ENCODE peak calls at places on chromosomes 4 and X, in nine cellular contexts. F, X, O, S, C, Q, D, I and P are unnamed samples.

GRCh38 chr4:87974856-87975462 is 555 bp upstream of the SPP1 start:
- DNase-seq in F (peak), I (no peak), Q (no peak), X (no peak), C (peak), O (no peak), S (no peak), D (no peak), P (no peak)

GRCh38 chrX:57906790-57907189 is 3.5 kb downstream of the ZXDA start:
- DNase-seq in I (no peak), F (no peak), X (no peak), O (no peak), Q (no peak), D (no peak), S (no peak), C (peak), P (no peak)

GRCh38 chrX:136850441-136851175 is 29.9 kb downstream of the RBMX start:
- DNase-seq in C (no peak), O (no peak), X (no peak), Q (no peak), D (no peak), S (no peak), F (no peak), I (no peak), P (no peak)

GRCh38 chr4:77310931-77311330 is 153.9 kb downstream of the CCNG2 start:
- DNase-seq in S (no peak), F (no peak), X (no peak), D (no peak), Q (no peak), O (no peak), I (no peak), C (peak), P (no peak)

GRCh38 chr4:86221076-86221475 is 138.8 kb downstream of the MAPK10 start:
- DNase-seq in X (no peak), S (no peak), C (peak), O (no peak), D (no peak), Q (no peak), F (no peak), I (no peak), P (no peak)

GRCh38 chr4:185573651-185574199 is 38.4 kb upstream of the PDLIM3 start:
- DNase-seq in F (peak), X (no peak), O (no peak), S (peak), I (peak), C (peak), Q (peak), D (no peak), P (no peak)

GRCh38 chr4:112170451-112170993 is 25.3 kb downstream of the FAM241A start:
- DNase-seq in Q (no peak), S (no peak), D (no peak), X (no peak), F (no peak), I (peak), C (peak), O (no peak), P (no peak)

GRCh38 chr4:108483077-108483476 is 137.3 kb upstream of the RPL34 start:
- DNase-seq in O (no peak), X (no peak), I (no peak), F (no peak), D (no peak), C (peak), S (no peak), Q (no peak), P (no peak)

GRCh38 chr4:149161247-149161646 is 654.4 kb downstream of the IQCM start:
- DNase-seq in S (no peak), Q (no peak), X (no peak), O (no peak), D (no peak), I (no peak), F (no peak), C (peak), P (no peak)

GRCh38 chr4:173748353-173748752 is 218.3 kb upstream of the HAND2 start:
- DNase-seq in F (peak), O (no peak), Q (no peak), C (no peak), D (no peak), X (no peak), I (no peak), S (no peak), P (no peak)

GRCh38 chr4:185520119-185520518 is 15.2 kb downstream of the PDLIM3 start:
- DNase-seq in I (no peak), S (no peak), C (peak), O (no peak), X (no peak), Q (no peak), D (no peak), F (peak), P (no peak)

GRCh38 chr4:19614171-19614570 is 637.5 kb upstream of the SLIT2 start:
- DNase-seq in C (peak), O (no peak), F (no peak), Q (no peak), D (no peak), S (no peak), I (no peak), X (no peak), P (no peak)

GRCh38 chrX:71216446-71216845 is 6.6 kb upstream of the GJB1 start:
- DNase-seq in O (no peak), S (no peak), Q (no peak), C (no peak), D (no peak), I (no peak), F (no peak), X (no peak), P (no peak)

GRCh38 chr4:184398741-184399504 is 75.4 kb downstream of the IRF2 start:
- DNase-seq in F (no peak), O (no peak), C (no peak), D (no peak), S (no peak), I (no peak), Q (no peak), X (no peak), P (no peak)

GRCh38 chrX:120653000-120653399 is 23.1 kb upstream of the C1GALT1C1 start:
- DNase-seq in C (no peak), S (no peak), I (no peak), Q (no peak), X (no peak), D (no peak), O (no peak), F (no peak), P (no peak)

GRCh38 chrX:153580700-153581386 is 18.1 kb downstream of the CCNQ start:
- DNase-seq in C (no peak), I (no peak), F (peak), D (no peak), X (no peak), Q (no peak), O (no peak), S (no peak), P (no peak)

GRCh38 chr4:7984286-7984925 is 44.7 kb upstream of the AFAP1 start:
- DNase-seq in O (no peak), C (no peak), D (no peak), S (no peak), I (no peak), F (no peak), Q (no peak), X (no peak), P (no peak)

GRCh38 chr4:8162625-8163024 is 4.0 kb upstream of the ABLIM2 start:
- DNase-seq in O (no peak), C (no peak), X (no peak), F (no peak), S (no peak), D (no peak), Q (peak), I (no peak), P (no peak)

GRCh38 chrX:2697306-2697705 is 6.2 kb downstream of the CD99 start:
- DNase-seq in O (no peak), F (no peak), X (no peak), I (no peak), Q (no peak), D (no peak), C (no peak), S (no peak), P (no peak)

DNA sequence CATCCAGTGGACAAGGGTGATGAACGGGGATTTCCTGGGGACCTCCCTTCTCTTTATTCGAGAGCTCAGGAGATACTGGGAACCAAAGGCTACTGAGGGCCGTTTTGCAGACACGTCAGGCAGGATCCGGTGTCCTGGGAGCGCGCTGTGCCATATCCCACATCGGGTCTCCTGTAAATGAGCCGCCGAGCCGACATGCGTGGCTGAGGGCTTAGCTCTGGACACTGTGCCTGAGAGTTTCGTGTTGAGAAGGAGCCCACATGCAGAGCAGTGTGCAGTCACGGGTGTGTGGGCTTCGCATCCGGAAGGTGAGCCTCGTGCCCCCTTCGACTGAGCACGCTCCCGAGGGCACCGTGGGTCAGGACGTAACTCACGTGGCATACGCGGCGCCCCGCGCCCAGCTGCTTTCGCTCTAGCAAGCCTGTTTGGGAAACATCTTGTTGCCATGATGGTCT is 28.5 kb upstream of the HGFAC start:
- DNase-seq in I (no peak), C (no peak), S (no peak), Q (no peak), F (no peak), X (no peak), O (peak), D (no peak), P (peak)
- H3K27ac ChIP-seq in I (no peak), C (no peak), S (no peak), Q (no peak), F (no peak), X (no peak), O (no peak), D (peak), P (no peak)

GRCh38 chrX:68203656-68204055 is 229.6 kb downstream of the OPHN1 start:
- DNase-seq in Q (no peak), S (no peak), X (no peak), I (no peak), O (no peak), D (no peak), F (no peak), C (no peak), P (no peak)
- H3K27ac ChIP-seq in Q (no peak), S (no peak), X (no peak), I (no peak), O (no peak), D (no peak), F (no peak), C (no peak), P (no peak)

GRCh38 chr4:106286611-106287010 is 29.4 kb downstream of the TBCK start:
- DNase-seq in D (no peak), O (no peak), C (no peak), F (no peak), I (no peak), S (no peak), X (no peak), Q (no peak), P (no peak)
- H3K27ac ChIP-seq in D (no peak), O (no peak), C (peak), F (no peak), I (no peak), S (no peak), X (no peak), Q (no peak), P (no peak)

GRCh38 chr4:39375478-39375877 is 9.3 kb upstream of the RFC1 start:
- DNase-seq in O (no peak), D (no peak), S (no peak), C (no peak), I (no peak), X (no peak), Q (no peak), F (no peak), P (no peak)
- H3K27ac ChIP-seq in O (no peak), D (no peak), S (no peak), C (no peak), I (no peak), X (no peak), Q (no peak), F (no peak), P (no peak)

DNA sequence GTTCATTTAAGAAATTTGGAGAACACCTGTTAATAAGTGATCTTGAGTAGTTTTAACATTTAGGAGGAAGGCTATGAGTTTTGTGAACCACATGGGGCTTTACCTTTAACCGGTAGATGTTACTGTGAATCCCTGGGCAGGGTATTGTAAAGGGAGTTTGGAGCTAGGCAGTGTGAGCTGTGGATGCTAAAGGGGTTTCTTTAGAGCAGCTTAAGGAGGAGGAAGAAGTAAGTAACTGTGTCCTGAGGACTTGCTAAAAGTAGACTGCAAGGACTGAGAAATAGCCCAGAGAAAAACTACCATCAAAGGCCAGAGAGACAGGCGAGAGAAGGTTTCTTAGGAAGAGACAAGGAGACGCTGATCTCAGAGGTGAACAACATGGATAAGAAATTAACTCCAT is 5.6 kb downstream of the RHOH start:
- DNase-seq in D (no peak), S (no peak), X (no peak), O (no peak), C (no peak), I (no peak), F (no peak), Q (no peak), P (no peak)
- H3K27ac ChIP-seq in D (no peak), S (no peak), X (no peak), O (no peak), C (no peak), I (no peak), F (no peak), Q (no peak), P (no peak)

DNA sequence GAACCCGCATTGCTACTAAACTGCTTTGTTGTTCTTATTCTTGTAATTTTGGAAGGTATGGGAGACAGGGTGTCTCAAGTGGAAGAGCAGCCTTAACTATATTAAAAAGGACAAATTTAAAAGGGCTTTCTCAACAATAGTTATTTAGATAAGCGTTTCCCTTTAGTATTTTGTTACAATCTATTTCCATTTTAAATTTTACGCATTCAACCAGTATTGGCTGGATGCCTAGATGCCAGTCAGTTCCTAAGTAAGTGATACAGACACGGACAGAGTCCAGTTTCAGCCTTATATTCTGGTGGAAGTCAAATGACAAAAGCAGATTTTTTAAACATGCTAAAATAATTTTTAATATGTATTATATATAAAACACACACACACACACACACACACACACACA is 28.3 kb downstream of the FAT1 start:
- DNase-seq in F (no peak), C (no peak), Q (no peak), D (no peak), I (no peak), X (no peak), S (no peak), O (no peak), P (no peak)
- H3K27ac ChIP-seq in F (no peak), C (no peak), Q (no peak), D (peak), I (peak), X (peak), S (no peak), O (no peak), P (no peak)

GRCh38 chr4:4560136-4560535 is 18.3 kb upstream of the STX18 start:
- DNase-seq in X (no peak), O (no peak), Q (no peak), S (no peak), I (no peak), D (no peak), C (peak), F (no peak), P (no peak)
- H3K27ac ChIP-seq in X (no peak), O (no peak), Q (no peak), S (no peak), I (no peak), D (no peak), C (no peak), F (no peak), P (no peak)